ENCODE peak calls at places on chromosomes 4 and X, in five cellular contexts. One of them, this sample, is unnamed. For H3K4me1 and H3K9me3, the result is how much of the 10 kb centered on the place peaks cover.

GRCh38 chr4:74308215-74308614 is at the start of gene EPGN:
- DNase-seq in heart right ventricle: no peak
- DNase-seq in spleen: no peak
- DNase-seq in heart left ventricle: no peak
- DNase-seq in lung: no peak
- DNase-seq in this sample: peak

GRCh38 chr4:123340381-123340701 is 56.3 kb upstream of the SPRY1 start:
- DNase-seq in heart right ventricle: no peak
- DNase-seq in spleen: no peak
- DNase-seq in heart left ventricle: no peak
- DNase-seq in lung: no peak
- DNase-seq in this sample: no peak

GRCh38 chrX:75076429-75076828 is 79.7 kb downstream of the ABCB7 start:
- DNase-seq in heart right ventricle: no peak
- DNase-seq in spleen: no peak
- DNase-seq in heart left ventricle: no peak
- DNase-seq in lung: no peak
- DNase-seq in this sample: no peak

GRCh38 chr4:148822572-148823418 is 380.6 kb upstream of the NR3C2 start:
- DNase-seq in heart right ventricle: no peak
- DNase-seq in spleen: no peak
- DNase-seq in heart left ventricle: no peak
- DNase-seq in lung: no peak
- DNase-seq in this sample: no peak

GRCh38 chr4:159446266-159446976 is 343.5 kb downstream of the RAPGEF2 start:
- DNase-seq in heart right ventricle: peak
- DNase-seq in spleen: no peak
- DNase-seq in heart left ventricle: no peak
- DNase-seq in lung: peak
- DNase-seq in this sample: no peak

GRCh38 chr4:52949336-52949735 is 87.2 kb downstream of the RASL11B start:
- DNase-seq in heart right ventricle: no peak
- DNase-seq in spleen: no peak
- DNase-seq in heart left ventricle: no peak
- DNase-seq in lung: no peak
- DNase-seq in this sample: no peak

GRCh38 chrX:1506916-1507315 is 30.1 kb downstream of the P2RY8 start:
- DNase-seq in heart right ventricle: no peak
- DNase-seq in spleen: peak
- DNase-seq in heart left ventricle: no peak
- DNase-seq in lung: no peak
- DNase-seq in this sample: no peak

GRCh38 chr4:177974461-177974860 is 532.2 kb upstream of the AGA start:
- DNase-seq in heart right ventricle: no peak
- DNase-seq in spleen: no peak
- DNase-seq in heart left ventricle: no peak
- DNase-seq in lung: no peak
- DNase-seq in this sample: no peak

DNA sequence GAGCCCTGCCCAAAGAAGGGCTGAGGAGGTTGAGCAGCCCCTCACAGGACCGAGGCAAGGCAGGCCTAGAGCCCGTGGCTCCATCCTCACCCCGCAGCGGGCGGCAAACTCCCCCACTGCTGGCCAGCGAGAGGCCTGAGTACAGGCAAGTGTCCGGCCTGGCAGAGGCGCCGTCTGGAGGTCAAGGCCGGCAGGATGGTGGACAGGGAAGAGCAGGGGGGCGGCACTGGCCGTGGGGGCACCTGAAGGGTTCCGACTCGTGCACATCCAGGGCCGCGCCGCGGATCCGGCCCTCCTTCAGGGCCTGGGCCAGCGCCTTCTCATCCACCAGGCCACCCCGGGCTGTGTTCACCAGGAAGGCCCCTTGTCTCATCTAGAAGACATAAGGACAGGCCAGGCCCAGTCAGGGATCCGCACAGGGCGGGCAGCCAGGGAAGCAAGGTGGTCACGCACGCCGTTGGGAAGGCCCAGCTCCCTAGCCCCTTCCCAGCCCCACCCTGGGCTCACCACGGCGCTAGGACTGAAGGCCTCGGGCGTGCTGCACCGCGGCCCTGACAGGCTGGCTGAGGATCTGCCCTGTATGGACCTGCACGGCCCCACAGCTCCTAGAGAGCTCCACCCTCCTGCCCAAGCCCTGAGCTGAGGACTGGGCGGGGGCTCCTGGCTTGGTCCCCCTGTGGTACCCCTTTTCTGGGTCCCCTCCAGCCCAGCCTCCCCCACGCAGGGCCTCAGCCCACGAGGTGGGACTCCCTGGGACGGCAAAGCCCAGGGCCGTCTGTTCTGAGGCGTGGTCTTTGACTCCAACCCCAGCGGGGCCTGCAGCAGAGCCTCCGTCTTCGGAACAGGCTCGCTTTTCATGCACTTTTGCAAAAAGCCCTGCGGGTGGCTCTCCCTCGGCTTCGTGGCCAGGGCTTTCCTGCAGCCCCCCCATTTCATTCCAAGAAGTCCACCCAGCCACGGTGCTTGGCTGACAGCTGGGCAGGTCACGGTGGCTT is 34.5 kb downstream of the CTBP1 start:
- DNase-seq in heart right ventricle: no peak
- DNase-seq in spleen: no peak
- DNase-seq in heart left ventricle: peak
- DNase-seq in lung: no peak
- DNase-seq in this sample: no peak
- H3K4me1 ChIP-seq in heart right ventricle: under half
- H3K4me1 ChIP-seq in spleen: half or more
- H3K4me1 ChIP-seq in heart left ventricle: under half
- H3K4me1 ChIP-seq in lung: under half
- H3K4me1 ChIP-seq in this sample: under half

DNA sequence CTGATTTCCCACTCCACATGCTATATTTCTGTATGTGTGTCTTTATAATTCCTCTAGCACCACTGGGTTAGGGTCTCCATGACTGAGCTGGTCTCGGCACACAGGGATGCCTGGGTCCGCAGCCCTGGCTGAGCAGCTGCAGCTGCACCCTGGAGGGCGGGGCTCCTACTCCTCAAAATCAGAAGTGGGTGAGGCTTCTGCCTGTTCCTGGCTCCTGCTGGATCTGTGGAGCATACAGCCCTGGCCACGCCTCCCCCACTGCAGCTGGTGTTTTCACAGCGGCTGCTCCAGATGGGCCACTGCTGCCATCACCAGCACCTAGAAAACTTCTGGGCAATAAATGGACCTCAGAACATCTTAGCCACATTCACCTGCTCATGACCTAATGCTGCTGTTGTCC is 30.9 kb downstream of the SPCS3 start:
- DNase-seq in heart right ventricle: no peak
- DNase-seq in spleen: no peak
- DNase-seq in heart left ventricle: peak
- DNase-seq in lung: no peak
- DNase-seq in this sample: no peak
- H3K9me3 ChIP-seq in heart right ventricle: under half
- H3K9me3 ChIP-seq in spleen: under half
- H3K9me3 ChIP-seq in heart left ventricle: under half
- H3K9me3 ChIP-seq in lung: under half
- H3K9me3 ChIP-seq in this sample: under half

GRCh38 chr4:121696641-121697461 is at the start of gene ANXA5:
- DNase-seq in heart right ventricle: peak
- DNase-seq in spleen: peak
- DNase-seq in heart left ventricle: peak
- DNase-seq in lung: peak
- DNase-seq in this sample: peak

GRCh38 chr4:121697626-121698025 is 846 bp upstream of the ANXA5 start:
- DNase-seq in heart right ventricle: no peak
- DNase-seq in spleen: no peak
- DNase-seq in heart left ventricle: no peak
- DNase-seq in lung: no peak
- DNase-seq in this sample: no peak

GRCh38 chr4:121693450-121693849 is 3.3 kb downstream of the ANXA5 start:
- DNase-seq in heart right ventricle: no peak
- DNase-seq in spleen: no peak
- DNase-seq in heart left ventricle: no peak
- DNase-seq in lung: no peak
- DNase-seq in this sample: no peak

GRCh38 chr4:121698119-121698732 is 1.4 kb upstream of the ANXA5 start:
- DNase-seq in heart right ventricle: no peak
- DNase-seq in spleen: no peak
- DNase-seq in heart left ventricle: no peak
- DNase-seq in lung: no peak
- DNase-seq in this sample: no peak

DNA sequence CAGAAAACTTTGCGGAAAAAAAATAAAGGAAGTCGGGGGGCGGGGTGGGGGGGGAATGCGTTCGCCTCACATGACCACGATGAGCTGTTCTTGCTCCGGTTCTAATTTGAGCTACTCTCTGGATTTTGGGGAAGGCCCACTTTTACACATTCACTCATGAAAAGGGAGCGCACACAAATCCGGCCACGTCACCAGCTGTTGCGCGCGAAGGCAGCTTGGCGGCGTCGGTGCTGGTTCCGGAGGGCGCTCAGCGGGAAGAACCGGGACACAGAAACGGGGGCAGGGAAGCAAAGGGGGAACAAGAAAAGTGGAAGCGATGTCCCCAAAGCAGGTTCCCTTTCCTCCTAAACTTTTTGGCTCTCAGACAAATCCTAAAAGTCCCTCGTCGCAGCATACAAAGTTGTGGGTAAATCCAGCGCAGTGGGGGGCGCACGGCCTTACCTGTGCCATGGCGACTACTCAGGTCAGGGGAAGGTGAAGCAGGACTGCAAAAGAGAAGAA is 590 bp downstream of the ANXA5 start:
- DNase-seq in heart right ventricle: peak
- DNase-seq in spleen: peak
- DNase-seq in heart left ventricle: peak
- DNase-seq in lung: peak
- DNase-seq in this sample: peak
- H3K27ac ChIP-seq in heart right ventricle: peak
- H3K27ac ChIP-seq in spleen: peak
- H3K27ac ChIP-seq in heart left ventricle: peak
- H3K27ac ChIP-seq in lung: peak
- H3K27ac ChIP-seq in this sample: peak

DNA sequence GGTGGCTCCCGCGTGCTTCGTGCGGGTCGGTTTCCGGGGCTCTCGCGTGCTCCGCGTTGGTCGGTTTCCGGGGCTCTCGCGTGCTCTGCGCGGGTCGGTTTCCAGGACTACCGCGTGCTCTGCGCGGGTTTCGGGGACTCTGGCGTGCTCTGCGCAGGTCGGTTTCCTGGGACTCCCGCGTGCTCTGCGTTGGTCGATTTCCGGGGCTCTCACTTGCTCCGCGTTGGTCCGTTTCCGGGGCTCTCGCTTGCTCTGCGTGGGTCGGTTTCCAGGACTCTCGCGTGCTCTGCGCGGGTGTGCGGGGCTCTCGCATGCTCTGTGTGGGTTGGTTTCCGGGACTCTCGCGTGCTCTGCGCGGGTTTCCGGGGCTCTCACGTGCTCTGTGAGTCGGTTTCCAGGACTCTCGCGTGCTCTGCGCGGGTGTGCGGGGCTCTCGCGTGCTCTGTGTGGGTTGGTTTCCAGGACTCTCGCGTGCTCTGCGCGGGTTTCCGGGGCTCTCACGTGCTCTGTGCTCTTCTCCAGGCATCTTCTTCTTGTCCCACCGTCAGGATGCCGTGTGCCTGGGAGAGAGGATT is 109.9 kb upstream of the LRPAP1 start:
- DNase-seq in heart right ventricle: no peak
- DNase-seq in spleen: peak
- DNase-seq in heart left ventricle: peak
- DNase-seq in lung: no peak
- DNase-seq in this sample: no peak
- H3K4me1 ChIP-seq in heart right ventricle: under half
- H3K4me1 ChIP-seq in spleen: under half
- H3K4me1 ChIP-seq in heart left ventricle: under half
- H3K4me1 ChIP-seq in lung: under half
- H3K4me1 ChIP-seq in this sample: under half

GRCh38 chr4:1478766-1479355 is 72.6 kb upstream of the NKX1-1 start:
- DNase-seq in heart right ventricle: no peak
- DNase-seq in spleen: peak
- DNase-seq in heart left ventricle: no peak
- DNase-seq in lung: no peak
- DNase-seq in this sample: no peak

GRCh38 chr4:1479454-1479853 is 73.2 kb upstream of the NKX1-1 start:
- DNase-seq in heart right ventricle: no peak
- DNase-seq in spleen: peak
- DNase-seq in heart left ventricle: peak
- DNase-seq in lung: no peak
- DNase-seq in this sample: no peak

GRCh38 chr4:1485280-1485679 is 79.0 kb upstream of the NKX1-1 start:
- DNase-seq in heart right ventricle: no peak
- DNase-seq in spleen: no peak
- DNase-seq in heart left ventricle: no peak
- DNase-seq in lung: no peak
- DNase-seq in this sample: no peak

GRCh38 chr4:1477045-1477905 is 71.0 kb upstream of the NKX1-1 start:
- DNase-seq in heart right ventricle: no peak
- DNase-seq in spleen: peak
- DNase-seq in heart left ventricle: no peak
- DNase-seq in lung: no peak
- DNase-seq in this sample: no peak

GRCh38 chr4:1480720-1481119 is 74.5 kb upstream of the NKX1-1 start:
- DNase-seq in heart right ventricle: no peak
- DNase-seq in spleen: no peak
- DNase-seq in heart left ventricle: no peak
- DNase-seq in lung: no peak
- DNase-seq in this sample: no peak
- H3K9me3 ChIP-seq in heart right ventricle: under half
- H3K9me3 ChIP-seq in spleen: half or more
- H3K9me3 ChIP-seq in heart left ventricle: under half
- H3K9me3 ChIP-seq in lung: under half
- H3K9me3 ChIP-seq in this sample: under half

DNA sequence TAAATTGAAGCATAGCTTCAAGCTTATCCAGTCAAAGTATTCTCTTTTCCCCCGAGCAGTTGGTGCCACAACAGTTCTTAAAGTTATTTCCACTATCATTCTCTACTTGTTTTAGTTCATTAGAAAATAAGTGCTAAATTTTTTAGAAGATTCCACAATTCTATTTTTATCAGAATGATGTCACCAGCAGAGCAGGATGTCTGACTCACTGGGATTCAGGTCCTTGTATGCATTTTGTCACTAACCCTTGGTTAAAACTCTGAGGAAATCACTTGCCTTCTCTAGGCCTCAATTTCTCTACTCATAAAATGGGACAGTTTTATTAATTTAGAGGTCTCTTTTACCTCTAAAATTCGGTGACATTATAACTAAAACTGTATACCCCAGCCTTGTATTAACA is 3.4 kb downstream of the DDX53 start:
- DNase-seq in heart right ventricle: no peak
- DNase-seq in spleen: no peak
- DNase-seq in heart left ventricle: no peak
- DNase-seq in lung: no peak
- DNase-seq in this sample: no peak
- H3K27ac ChIP-seq in heart right ventricle: no peak
- H3K27ac ChIP-seq in spleen: no peak
- H3K27ac ChIP-seq in heart left ventricle: no peak
- H3K27ac ChIP-seq in lung: no peak
- H3K27ac ChIP-seq in this sample: no peak